ENCODE peak calls at places on chromosome 14, in six cellular contexts. W, M, S, Z, D and Y are unnamed samples.

GRCh38 chr14:83147006-83147405 is 1613.4 kb upstream of the SEL1L start:
- DNase-seq in W (no peak), M (no peak), S (no peak), Z (no peak), D (no peak), Y (no peak)

GRCh38 chr14:70130498-70130897 is 58.3 kb downstream of the SLC8A3 start:
- DNase-seq in W (no peak), M (no peak), S (no peak), Z (no peak), D (no peak), Y (no peak)

GRCh38 chr14:37598085-37598972 is 2.9 kb downstream of the TTC6 start:
- DNase-seq in W (no peak), M (no peak), S (peak; percentile 70), Z (no peak), D (no peak), Y (no peak)

GRCh38 chr14:50417853-50418252 is 21.2 kb upstream of the CDKL1 start:
- DNase-seq in W (no peak), M (no peak), S (no peak), Z (no peak), D (no peak), Y (no peak)

GRCh38 chr14:88227693-88228092 is 95.4 kb downstream of the KCNK10 start:
- DNase-seq in W (no peak), M (no peak), S (no peak), Z (no peak), D (no peak), Y (no peak)

GRCh38 chr14:106564058-106564643 is 1037.8 kb downstream of the TMEM121 start:
- DNase-seq in W (no peak), M (no peak), S (no peak), Z (no peak), D (no peak), Y (no peak)

GRCh38 chr14:54258382-54258781 is 138.4 kb upstream of the CDKN3 start:
- DNase-seq in W (no peak), M (no peak), S (no peak), Z (no peak), D (no peak), Y (no peak)

GRCh38 chr14:92793709-92794546 is at the start of gene GOLGA5:
- DNase-seq in W (peak; percentile 99), M (peak; percentile 89), S (peak; percentile 99), Z (peak; percentile 95), D (peak; percentile 98), Y (peak; percentile 95)

GRCh38 chr14:81716953-81717352 is 183.3 kb upstream of the SEL1L start:
- DNase-seq in W (no peak), M (no peak), S (no peak), Z (no peak), D (no peak), Y (no peak)

GRCh38 chr14:105562713-105563346 is 36.4 kb downstream of the TMEM121 start:
- DNase-seq in W (no peak), M (no peak), S (no peak), Z (no peak), D (no peak), Y (no peak)

GRCh38 chr14:85531594-85532391 is 1.8 kb downstream of the FLRT2 start:
- DNase-seq in W (peak; percentile 67), M (no peak), S (peak; percentile 26), Z (peak; percentile 46), D (peak; percentile 26), Y (peak; percentile 43)

GRCh38 chr14:102095231-102095870 is 8.5 kb upstream of the HSP90AA1 start:
- DNase-seq in W (no peak), M (no peak), S (no peak), Z (no peak), D (no peak), Y (no peak)

GRCh38 chr14:62144863-62145262 is 382.6 kb downstream of the SNAPC1 start:
- DNase-seq in W (no peak), M (no peak), S (no peak), Z (no peak), D (no peak), Y (no peak)

GRCh38 chr14:72615511-72616121 is 278.3 kb downstream of the DPF3 start:
- DNase-seq in W (no peak), M (no peak), S (no peak), Z (no peak), D (no peak), Y (no peak)

GRCh38 chr14:21332950-21333349 is 50.9 kb downstream of the SUPT16H start:
- DNase-seq in W (no peak), M (no peak), S (no peak), Z (no peak), D (no peak), Y (no peak)

DNA sequence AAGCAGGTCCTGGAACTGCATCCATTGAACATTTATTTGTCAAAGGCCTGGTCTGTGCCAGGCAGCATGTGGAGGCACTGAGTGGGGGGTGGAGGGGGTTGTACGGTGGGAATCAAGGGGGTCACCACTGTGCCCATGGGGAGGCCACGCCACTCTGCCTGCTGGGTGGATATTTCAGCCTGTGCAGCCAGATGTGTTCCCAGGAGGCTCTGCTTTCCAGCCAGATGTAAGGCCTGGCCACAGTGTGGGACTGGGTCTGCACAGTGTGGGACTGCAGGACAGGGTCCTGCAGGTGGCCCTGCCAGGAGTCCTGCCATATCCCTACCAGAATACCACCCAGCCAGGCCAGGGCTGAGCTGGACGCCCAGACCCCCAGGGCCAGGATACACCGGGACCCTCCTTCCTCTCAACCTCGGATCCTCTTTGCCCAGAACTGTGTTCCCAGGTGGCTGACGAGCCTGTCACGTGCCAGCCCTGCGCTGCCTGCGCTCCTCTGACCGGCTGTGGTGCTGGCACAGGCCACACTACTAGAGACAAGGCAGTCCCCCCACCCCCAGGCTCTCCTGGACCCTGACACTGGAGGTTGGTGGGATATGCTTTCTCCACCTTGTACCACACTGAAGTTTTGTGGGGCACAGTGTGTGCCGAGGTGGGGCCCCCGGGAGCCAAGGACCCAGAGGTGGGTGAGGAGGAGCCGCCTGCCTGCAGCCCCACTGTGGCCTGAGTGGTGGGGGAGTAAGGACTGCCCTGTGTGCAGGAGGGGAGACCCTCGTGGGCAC is 17.5 kb downstream of the XRCC3 start:
- DNase-seq in W (no peak), M (no peak), S (no peak), Z (no peak), D (no peak), Y (no peak)
- TF ChIP-seq POLR2A in W (no peak), M (no peak), S (no peak), Z (no peak), D (no peak), Y (no peak)

DNA sequence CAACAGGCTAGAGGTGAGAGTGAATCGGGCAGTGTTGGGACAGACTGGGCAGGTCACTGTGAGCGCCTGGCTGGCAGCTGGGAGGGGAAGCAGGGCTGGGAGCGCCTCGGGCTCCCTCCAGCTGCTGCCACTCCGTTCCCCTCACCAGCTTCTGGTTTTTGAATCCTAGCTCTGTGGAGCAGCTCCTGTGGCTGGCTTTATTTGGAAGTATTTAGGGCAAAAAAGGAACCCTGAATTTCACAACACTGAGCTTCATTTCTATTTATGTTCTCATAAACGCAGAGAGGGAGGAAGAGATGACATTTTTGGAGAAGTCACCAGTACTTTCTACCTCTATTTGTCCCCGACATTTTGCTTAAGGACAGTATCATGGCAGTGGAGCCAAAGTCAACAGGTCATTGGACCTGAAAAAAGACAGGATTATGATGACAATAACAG is 63.9 kb upstream of the ACTN1 start:
- DNase-seq in W (peak; percentile 75), M (no peak), S (peak; percentile 51), Z (no peak), D (no peak), Y (peak; percentile 55)
- TF ChIP-seq CTCF in W (no peak), M (no peak), S (no peak), Z (no peak), D (no peak), Y (no peak)

DNA sequence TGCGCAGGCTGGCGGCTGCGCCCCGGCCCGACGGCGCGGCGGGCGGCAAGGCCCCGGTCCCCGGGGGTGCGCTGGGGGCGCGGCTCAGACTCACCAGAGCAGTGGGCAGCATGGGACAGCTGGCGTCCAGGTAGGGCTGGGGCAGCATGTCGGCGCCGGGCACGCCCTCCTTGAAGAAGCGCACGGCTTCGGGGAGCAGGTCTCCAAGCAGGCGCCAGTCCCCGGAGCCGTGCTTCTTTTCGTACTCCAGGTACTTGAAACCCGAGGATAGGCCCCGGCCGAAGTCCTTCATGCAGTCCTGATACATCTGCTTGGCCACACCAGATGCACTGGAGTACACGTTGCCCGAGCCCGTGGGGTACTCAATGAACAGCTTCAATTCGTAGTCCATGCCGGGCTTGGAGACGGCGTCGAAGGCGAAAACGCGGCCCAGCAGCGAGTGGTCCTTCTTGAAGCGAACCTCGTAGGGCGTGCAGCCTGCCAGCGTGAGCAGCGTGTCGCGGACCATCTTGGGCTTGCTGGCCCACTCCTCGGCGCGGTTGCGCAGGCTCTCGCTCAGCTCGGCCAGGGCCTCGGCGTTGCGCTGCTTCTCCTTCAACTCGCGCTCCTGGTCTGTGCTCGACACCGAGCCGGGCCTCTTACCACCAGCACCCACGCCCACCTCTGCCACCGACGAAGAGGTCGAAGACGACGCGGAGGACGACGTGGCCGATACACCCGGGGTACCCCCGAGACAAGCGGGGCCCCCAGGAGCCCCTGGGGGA is 2.2 kb downstream of the IRF2BPL start:
- DNase-seq in W (peak; percentile 77), M (no peak), S (peak; percentile 52), Z (no peak), D (no peak), Y (peak; percentile 39)
- H3K4me1 ChIP-seq in W (peaks cover 41% of the 10 kb centered on the region), M (peaks cover 59% of the 10 kb centered on the region), S (peaks cover 75% of the 10 kb centered on the region), Z (peaks cover 63% of the 10 kb centered on the region), D (peaks cover 41% of the 10 kb centered on the region), Y (peaks cover 32% of the 10 kb centered on the region)

GRCh38 chr14:73743431-73743931 is 29.3 kb upstream of the PNMA1 start:
- DNase-seq in W (no peak), M (no peak), S (no peak), Z (no peak), D (no peak), Y (no peak)
- TF ChIP-seq POLR2A in W (no peak), M (no peak), S (no peak), Z (no peak), D (no peak), Y (no peak)

GRCh38 chr14:75880512-75880911 is 101.3 kb downstream of the TGFB3 start:
- DNase-seq in W (no peak), M (no peak), S (no peak), Z (no peak), D (no peak), Y (no peak)
- TF ChIP-seq CTCF in W (no peak), M (no peak), S (no peak), Z (no peak), D (no peak), Y (no peak)

GRCh38 chr14:100424504-100425453 is 101.6 kb downstream of the SLC25A47 start:
- DNase-seq in W (no peak), M (no peak), S (no peak), Z (no peak), D (no peak), Y (no peak)
- H3K4me1 ChIP-seq in W (no peaks in the 10 kb centered on the region), M (no peaks in the 10 kb centered on the region), S (peaks cover 7% of the 10 kb centered on the region), Z (no peaks in the 10 kb centered on the region), D (no peaks in the 10 kb centered on the region), Y (no peaks in the 10 kb centered on the region)

GRCh38 chr14:24232645-24233537 is at the start of gene GMPR2:
- DNase-seq in W (no peak), M (no peak), S (no peak), Z (peak; percentile 50), D (no peak), Y (no peak)
- TF ChIP-seq POLR2A in W (peak; percentile 71), M (no peak), S (no peak), Z (no peak), D (peak; percentile 25), Y (no peak)